ENCODE peak calls at places on chromosomes 3 and 15, in nine cellular contexts. O is caudate nucleus, D is left ventricle myocardium superior, Q is BE2C, N is aorta, Z is transverse colon, Y is ACHN, S is AG09319, G is IMR-90. A is an unnamed sample.

GRCh38 chr3:111862974-111863373 is 3.9 kb downstream of the PHLDB2 start:
- DNase-seq in Q (no peak), G (no peak), D (no peak), S (no peak), Y (no peak), N (no peak), O (no peak), Z (no peak), A (no peak)

GRCh38 chr3:126199256-126199655 is 18.9 kb upstream of the ALDH1L1 start:
- DNase-seq in Q (no peak), Y (no peak), O (no peak), Z (no peak), G (no peak), D (no peak), S (no peak), N (no peak), A (no peak)

GRCh38 chr3:133492159-133492860 is 81.2 kb upstream of the CDV3 start:
- DNase-seq in S (no peak), G (no peak), Q (no peak), Z (no peak), Y (no peak), D (no peak), O (no peak), N (no peak), A (no peak)

GRCh38 chr15:58627706-58628105 is 121.8 kb downstream of the ADAM10 start:
- DNase-seq in Y (no peak), Z (no peak), G (no peak), S (no peak), Q (no peak), O (no peak), D (no peak), N (no peak), A (no peak)

GRCh38 chr15:73403171-73403570 is 34.4 kb upstream of the HCN4 start:
- DNase-seq in D (no peak), Y (no peak), N (no peak), Q (no peak), G (no peak), O (no peak), S (no peak), Z (no peak), A (no peak)

GRCh38 chr15:42138411-42138810 is 18.0 kb downstream of the PLA2G4F start:
- DNase-seq in G (no peak), Q (no peak), Z (no peak), Y (no peak), N (no peak), O (no peak), D (no peak), S (no peak), A (no peak)

GRCh38 chr3:195247863-195248189 is 23.1 kb downstream of the XXYLT1 start:
- DNase-seq in Q (no peak), G (no peak), Z (no peak), D (no peak), Y (no peak), O (no peak), S (no peak), N (no peak), A (no peak)

GRCh38 chr15:51802593-51802992 is 26.9 kb upstream of the TMOD3 start:
- DNase-seq in S (no peak), N (no peak), Y (no peak), D (no peak), Q (no peak), G (no peak), Z (no peak), O (no peak), A (no peak)

GRCh38 chr15:89105147-89105546 is 16.9 kb downstream of the ABHD2 start:
- DNase-seq in G (peak; percentile 99), Z (no peak), N (no peak), D (no peak), Y (peak; percentile 84), Q (no peak), O (no peak), S (peak; percentile 83), A (no peak)

A was measured in NCI-H510A.